ENCODE peak calls at places on chromosomes 16 and 17, in seven cellular contexts. N is uterus, A is body of pancreas, G is esophagus squamous epithelium, S is aorta, J is osteoblast, E is GM12878. D is an unnamed sample. For H3K4me1, the result is how much of the 10 kb centered on the place peaks cover.

GRCh38 chr16:21950782-21951521 is 2.2 kb upstream of the UQCRC2 start:
- DNase-seq in N (no peak), A (no peak), G (no peak), S (no peak), J (no peak), E (no peak), D (peak)

GRCh38 chr16:8632675-8633182 is 11.2 kb downstream of the METTL22 start:
- DNase-seq in N (no peak), A (no peak), G (no peak), S (peak), J (no peak), E (no peak), D (no peak)

GRCh38 chr16:14186007-14186953 is 115.2 kb downstream of the MRTFB start:
- DNase-seq in N (peak), A (no peak), G (no peak), S (peak), J (no peak), E (no peak), D (peak)

GRCh38 chr16:86025706-86026105 is 126.7 kb downstream of the IRF8 start:
- DNase-seq in N (no peak), A (no peak), G (no peak), S (no peak), J (no peak), E (no peak), D (no peak)

GRCh38 chr17:42315402-42316156 is 27.3 kb downstream of the STAT5A start:
- DNase-seq in N (no peak), A (no peak), G (no peak), S (peak), J (no peak), E (peak), D (no peak)

GRCh38 chr17:18314059-18314730 is 599 bp downstream of the TOP3A start:
- DNase-seq in N (no peak), A (no peak), G (no peak), S (peak), J (peak), E (no peak), D (peak)

GRCh38 chr16:28984619-28985135 is at the start of gene LAT:
- DNase-seq in N (no peak), A (no peak), G (no peak), S (no peak), J (peak), E (no peak), D (no peak)

GRCh38 chr17:16975744-16976625 is 4.1 kb upstream of the TNFRSF13B start:
- DNase-seq in N (no peak), A (no peak), G (no peak), S (no peak), J (no peak), E (peak), D (no peak)

GRCh38 chr16:48231675-48232214 is 12.4 kb upstream of the LONP2 start:
- DNase-seq in N (peak), A (no peak), G (no peak), S (peak), J (no peak), E (no peak), D (peak)

GRCh38 chr16:87317766-87318121 is 552 bp upstream of the C16orf95 start:
- DNase-seq in N (peak), A (peak), G (no peak), S (peak), J (peak), E (no peak), D (peak)

GRCh38 chr16:22671301-22672076 is 142.5 kb upstream of the HS3ST2 start:
- DNase-seq in N (no peak), A (no peak), G (no peak), S (no peak), J (no peak), E (no peak), D (no peak)

GRCh38 chr17:10019941-10020403 is 114.9 kb upstream of the RCVRN start:
- DNase-seq in N (no peak), A (no peak), G (no peak), S (peak), J (no peak), E (no peak), D (no peak)

GRCh38 chr16:11114366-11115164 is 141.4 kb downstream of the SOCS1 start:
- DNase-seq in N (no peak), A (no peak), G (no peak), S (no peak), J (no peak), E (no peak), D (no peak)

GRCh38 chr17:48021964-48022363 is 15.6 kb downstream of the COPZ2 start:
- DNase-seq in N (no peak), A (no peak), G (no peak), S (no peak), J (no peak), E (no peak), D (no peak)

GRCh38 chr17:32150358-32150757 is 8.1 kb downstream of the RHOT1 start:
- DNase-seq in N (no peak), A (no peak), G (no peak), S (no peak), J (no peak), E (no peak), D (no peak)

GRCh38 chr17:31830971-31831755 is 27.9 kb downstream of the COPRS start:
- DNase-seq in N (no peak), A (no peak), G (no peak), S (no peak), J (no peak), E (no peak), D (peak)

GRCh38 chr16:25257956-25258855 is 561 bp upstream of the ZKSCAN2 start:
- DNase-seq in N (peak), A (peak), G (peak), S (peak), J (no peak), E (peak), D (peak)

GRCh38 chr16:68779891-68780290 is 42.8 kb downstream of the CDH1 start:
- DNase-seq in N (no peak), A (peak), G (no peak), S (no peak), J (no peak), E (no peak), D (no peak)

GRCh38 chr16:66605177-66605999 is 884 bp downstream of the CMTM3 start:
- DNase-seq in N (peak), A (peak), G (no peak), S (peak), J (peak), E (no peak), D (peak)

GRCh38 chr16:87895641-87896141 is 26.4 kb upstream of the SLC7A5 start:
- DNase-seq in N (no peak), A (no peak), G (no peak), S (peak), J (peak), E (peak), D (no peak)

GRCh38 chr17:83199500-83200201 is 120.2 kb downstream of the METRNL start:
- DNase-seq in N (no peak), A (peak), G (no peak), S (peak), J (peak), E (no peak), D (no peak)
- H3K4me1 ChIP-seq in N (under half), A (under half), G (under half), S (under half), J (half or more), E (under half), D (under half)

DNA sequence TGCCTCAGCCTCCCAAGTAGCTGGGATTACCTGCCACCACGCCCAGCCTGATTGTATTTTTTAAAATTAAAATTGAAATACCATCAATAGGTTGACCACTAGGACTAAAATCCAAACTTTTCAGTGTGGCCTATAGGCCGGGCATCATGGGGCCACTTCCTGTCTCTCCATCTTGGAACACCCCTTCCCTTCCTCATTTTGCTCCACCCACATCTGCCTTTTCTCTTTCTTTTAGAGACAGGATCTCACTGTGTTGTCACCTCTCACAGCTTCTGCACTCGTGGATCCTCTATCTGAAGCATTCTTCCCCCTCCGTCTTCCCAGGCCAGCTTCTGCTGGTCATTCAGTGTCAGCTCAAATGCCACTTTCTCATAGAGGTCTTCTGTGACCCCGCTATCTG is 57.0 kb downstream of the BMERB1 start:
- DNase-seq in N (no peak), A (no peak), G (no peak), S (no peak), J (no peak), E (no peak), D (no peak)
- H3K27ac ChIP-seq in N (peak), A (no peak), G (no peak), S (no peak), J (no peak), E (no peak), D (no peak)

GRCh38 chr17:79675413-79675725 is 55.4 kb upstream of the ENPP7 start:
- DNase-seq in N (no peak), A (no peak), G (no peak), S (no peak), J (no peak), E (no peak), D (no peak)

GRCh38 chr17:79672496-79672895 is 58.2 kb upstream of the ENPP7 start:
- DNase-seq in N (no peak), A (no peak), G (no peak), S (no peak), J (peak), E (no peak), D (no peak)

GRCh38 chr17:79671387-79671752 is 59.4 kb upstream of the ENPP7 start:
- DNase-seq in N (no peak), A (no peak), G (no peak), S (no peak), J (peak), E (no peak), D (no peak)

GRCh38 chr17:79674506-79675412 is 56.0 kb upstream of the ENPP7 start:
- DNase-seq in N (no peak), A (no peak), G (no peak), S (no peak), J (peak), E (no peak), D (no peak)

DNA sequence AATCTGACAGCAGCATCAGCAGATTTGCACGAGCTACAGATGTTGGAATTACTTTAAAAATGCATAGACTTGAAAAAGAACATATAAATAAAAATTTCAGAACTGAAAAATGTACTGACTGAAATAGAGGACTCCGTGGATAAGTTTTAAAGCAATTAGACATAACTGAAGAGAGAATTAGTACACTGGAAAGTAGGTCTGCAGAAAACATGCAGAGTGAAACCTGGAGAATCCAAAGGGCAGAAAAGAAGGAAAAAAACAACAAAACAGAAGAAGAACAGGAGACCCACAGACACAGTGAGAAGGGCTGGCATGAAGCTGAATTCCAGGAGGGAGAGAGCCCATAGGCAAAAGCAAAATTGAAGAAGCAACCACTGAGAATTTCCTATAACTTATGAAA is 57.2 kb upstream of the ENPP7 start:
- DNase-seq in N (no peak), A (no peak), G (no peak), S (no peak), J (peak), E (no peak), D (no peak)
- H3K4me3 ChIP-seq in N (no peak), A (no peak), G (no peak), S (no peak), J (no peak), E (no peak), D (no peak)

DNA sequence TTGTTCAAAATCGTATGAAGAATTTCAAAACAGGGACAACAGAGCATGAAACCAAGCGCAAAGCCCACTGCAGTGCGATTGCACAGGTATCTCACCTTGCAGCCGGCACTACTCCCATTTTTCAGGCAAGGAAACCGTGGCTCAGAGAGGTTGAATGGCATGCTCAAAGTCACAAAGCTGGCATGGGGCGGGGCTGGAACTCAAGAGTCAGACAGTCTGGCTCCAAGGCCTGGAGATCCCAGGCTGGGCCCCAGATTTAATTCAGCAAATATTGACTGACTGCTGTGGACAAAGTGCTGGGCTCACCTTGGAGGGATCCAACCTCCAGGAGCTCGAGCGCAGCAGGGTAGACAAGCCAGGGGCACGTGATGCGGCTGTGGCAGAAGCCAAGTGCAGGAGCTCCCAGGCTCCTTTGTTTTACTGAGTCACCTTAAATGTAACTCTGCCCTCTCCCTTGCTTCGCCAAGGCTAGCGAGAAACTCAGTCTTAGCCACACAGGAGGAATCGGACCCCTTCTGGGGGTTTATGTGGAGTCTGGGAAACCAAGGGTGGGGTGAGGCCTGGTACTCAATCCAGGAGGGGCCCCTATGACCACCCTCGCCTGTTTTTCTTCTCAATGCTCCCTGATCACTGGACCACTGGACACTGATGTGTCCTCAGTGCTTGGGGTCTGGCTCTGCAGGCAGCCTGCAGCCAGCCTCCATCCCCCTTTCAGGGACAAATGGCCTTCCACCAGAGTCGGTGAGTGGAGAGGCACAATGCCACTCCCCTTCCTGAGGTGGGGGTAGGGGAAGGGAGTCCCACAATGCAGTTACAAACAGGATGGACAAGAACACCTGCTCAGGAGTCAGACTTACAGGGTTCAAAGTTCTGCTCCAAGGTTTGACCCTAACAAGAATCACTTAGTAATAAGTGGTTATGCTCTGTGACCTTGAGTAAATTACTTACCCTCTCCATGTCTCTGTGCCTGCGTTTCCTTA is 3.9 kb upstream of the SPATA20 start:
- DNase-seq in N (no peak), A (peak), G (no peak), S (no peak), J (no peak), E (no peak), D (no peak)
- H3K4me1 ChIP-seq in N (under half), A (half or more), G (half or more), S (under half), J (under half), E (under half), D (under half)

GRCh38 chr17:721540-721937 is 6.9 kb upstream of the VPS53 start:
- DNase-seq in N (no peak), A (no peak), G (no peak), S (no peak), J (peak), E (no peak), D (no peak)
- H3K27ac ChIP-seq in N (no peak), A (peak), G (peak), S (no peak), J (no peak), E (no peak), D (no peak)

DNA sequence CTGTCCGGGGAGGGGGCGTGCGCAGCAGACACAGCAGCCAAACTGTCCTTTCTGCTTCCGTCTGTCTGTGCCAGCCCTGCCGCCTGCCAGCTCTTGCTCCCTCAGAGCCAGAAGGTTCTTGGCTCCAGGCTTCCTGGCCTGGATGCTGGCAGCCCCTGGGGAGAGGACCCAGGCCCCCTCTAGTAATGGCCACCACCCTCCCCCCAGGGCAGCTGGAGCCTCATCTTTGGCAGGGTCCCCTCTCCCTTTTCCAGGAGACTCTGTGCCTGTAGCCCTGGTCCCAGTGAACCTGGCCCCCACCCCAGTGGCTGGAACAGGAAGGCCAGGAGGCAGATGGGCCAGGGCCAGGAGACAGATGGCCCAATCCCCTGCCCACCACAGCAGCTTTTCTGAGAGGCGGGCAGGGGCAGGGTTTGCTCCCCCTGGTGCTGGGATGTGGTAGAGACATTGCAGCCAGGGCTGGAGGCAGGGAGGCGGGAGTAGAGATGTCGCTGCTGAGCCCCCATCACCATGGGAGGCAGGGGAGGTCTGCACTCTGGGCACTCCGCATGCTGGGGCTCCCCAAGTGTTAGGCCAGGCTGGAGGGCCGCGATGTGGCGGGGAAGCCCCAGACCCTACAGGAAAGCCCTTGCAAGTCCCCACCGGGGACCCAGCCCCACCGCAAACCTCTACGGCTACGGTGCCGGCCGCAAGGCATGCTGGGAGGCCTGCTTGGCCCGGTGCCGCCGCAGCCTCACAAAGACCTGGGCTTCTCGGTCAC is 16.7 kb downstream of the UNC13D start:
- DNase-seq in N (peak), A (peak), G (no peak), S (peak), J (peak), E (no peak), D (peak)
- H3K4me3 ChIP-seq in N (peak), A (no peak), G (peak), S (no peak), J (peak), E (no peak), D (peak)

GRCh38 chr17:28942925-28943324 is 8.4 kb downstream of the PHF12 start:
- DNase-seq in N (no peak), A (no peak), G (no peak), S (no peak), J (no peak), E (no peak), D (no peak)
- H3K4me1 ChIP-seq in N (under half), A (half or more), G (under half), S (under half), J (under half), E (under half), D (under half)

GRCh38 chr16:16052916-16053315 is 103.5 kb downstream of the ABCC1 start:
- DNase-seq in N (no peak), A (no peak), G (no peak), S (no peak), J (peak), E (no peak), D (no peak)

GRCh38 chr16:16062023-16062932 is 112.9 kb downstream of the ABCC1 start:
- DNase-seq in N (no peak), A (no peak), G (no peak), S (no peak), J (no peak), E (no peak), D (no peak)

GRCh38 chr16:16051132-16051531 is 101.7 kb downstream of the ABCC1 start:
- DNase-seq in N (no peak), A (no peak), G (no peak), S (no peak), J (no peak), E (no peak), D (no peak)

GRCh38 chr16:16059895-16060590 is 110.6 kb downstream of the ABCC1 start:
- DNase-seq in N (no peak), A (peak), G (no peak), S (no peak), J (no peak), E (no peak), D (no peak)

DNA sequence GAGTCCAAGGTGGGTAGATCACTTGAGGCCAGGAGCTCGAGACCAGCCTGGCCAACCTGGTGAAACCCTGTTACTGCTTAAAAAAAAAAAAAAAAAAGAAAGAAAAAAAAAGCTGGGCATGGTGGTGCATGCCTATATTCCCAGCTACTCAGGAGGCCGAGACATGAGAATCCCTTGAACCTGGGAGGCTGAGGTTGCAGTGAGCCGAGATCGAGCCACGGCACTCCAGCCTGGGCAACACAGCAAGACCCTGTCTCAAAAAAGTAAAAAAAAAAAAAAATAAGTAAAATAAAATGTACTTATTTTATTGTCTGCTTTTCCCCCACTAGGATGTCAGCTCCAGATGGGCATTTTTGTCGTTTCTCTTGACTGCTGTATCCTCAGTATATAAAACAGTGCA is 107.7 kb downstream of the ABCC1 start:
- DNase-seq in N (no peak), A (no peak), G (no peak), S (no peak), J (no peak), E (no peak), D (no peak)
- H3K27ac ChIP-seq in N (no peak), A (no peak), G (no peak), S (no peak), J (no peak), E (no peak), D (no peak)

GRCh38 chr16:30922420-30922959 is 882 bp upstream of the FBXL19 start:
- DNase-seq in N (peak), A (peak), G (peak), S (peak), J (peak), E (peak), D (peak)
- H3K4me3 ChIP-seq in N (peak), A (peak), G (peak), S (peak), J (peak), E (peak), D (peak)

GRCh38 chr16:17845031-17845430 is 374.3 kb upstream of the XYLT1 start:
- DNase-seq in N (no peak), A (no peak), G (no peak), S (no peak), J (no peak), E (no peak), D (no peak)
- H3K4me1 ChIP-seq in N (under half), A (under half), G (under half), S (under half), J (under half), E (under half), D (under half)